ENCODE peak calls at places on chromosome 17, in seven cellular contexts. H is lower leg skin, F is HEK293T, Y is EL, J is cardiac fibroblast, R is omental fat pad, L is gastrocnemius medialis. C is an unnamed sample.

GRCh38 chr17:65942592-65942991 is 249.3 kb downstream of the CEP112 start:
- DNase-seq in H (no peak), F (no peak), Y (no peak), J (no peak), R (no peak), L (no peak), C (no peak)

GRCh38 chr17:37259030-37259735 is 116.6 kb upstream of the C17orf78 start:
- DNase-seq in H (no peak), F (no peak), Y (peak), J (no peak), R (no peak), L (no peak), C (no peak)

GRCh38 chr17:81418710-81419332 is 23.6 kb downstream of the BAHCC1 start:
- DNase-seq in H (no peak), F (no peak), Y (peak), J (peak), R (no peak), L (no peak), C (peak)

GRCh38 chr17:76562734-76563148 is 22.9 kb downstream of the PRCD start:
- DNase-seq in H (no peak), F (no peak), Y (peak), J (peak), R (peak), L (peak), C (no peak)

GRCh38 chr17:82723169-82723807 is 6.8 kb downstream of the FN3KRP start:
- DNase-seq in H (no peak), F (no peak), Y (no peak), J (no peak), R (no peak), L (no peak), C (no peak)

GRCh38 chr17:34305061-34305460 is 14.2 kb upstream of the CCL8 start:
- DNase-seq in H (no peak), F (no peak), Y (no peak), J (no peak), R (no peak), L (no peak), C (no peak)

GRCh38 chr17:3007651-3008121 is 55.7 kb downstream of the OR1D5 start:
- DNase-seq in H (no peak), F (no peak), Y (no peak), J (no peak), R (no peak), L (no peak), C (no peak)

GRCh38 chr17:17375826-17376225 is 72.7 kb downstream of the NT5M start:
- DNase-seq in H (no peak), F (no peak), Y (no peak), J (no peak), R (no peak), L (no peak), C (no peak)

GRCh38 chr17:66200685-66201092 is 8.8 kb upstream of the CEP112 start:
- DNase-seq in H (peak), F (peak), Y (peak), J (peak), R (no peak), L (no peak), C (peak)

GRCh38 chr17:80931421-80932265 is 60.0 kb upstream of the CHMP6 start:
- DNase-seq in H (no peak), F (peak), Y (peak), J (peak), R (no peak), L (no peak), C (no peak)

GRCh38 chr17:42879596-42879985 is 21.0 kb upstream of the G6PC1 start:
- DNase-seq in H (no peak), F (no peak), Y (peak), J (peak), R (no peak), L (no peak), C (no peak)

GRCh38 chr17:13562271-13562800 is 39.4 kb downstream of the HS3ST3A1 start:
- DNase-seq in H (no peak), F (peak), Y (peak), J (no peak), R (peak), L (peak), C (no peak)

GRCh38 chr17:35774499-35774898 is 13.8 kb downstream of the C17orf50 start:
- DNase-seq in H (no peak), F (no peak), Y (no peak), J (peak), R (no peak), L (no peak), C (no peak)

GRCh38 chr17:79001190-79002020 is 8.2 kb downstream of the CANT1 start:
- DNase-seq in H (no peak), F (no peak), Y (no peak), J (no peak), R (peak), L (peak), C (no peak)

GRCh38 chr17:57832711-57833596 is 16.9 kb downstream of the MRPS23 start:
- DNase-seq in H (peak), F (peak), Y (peak), J (peak), R (peak), L (peak), C (peak)

GRCh38 chr17:79814966-79815835 is 18.3 kb upstream of the CBX8 start:
- DNase-seq in H (peak), F (no peak), Y (peak), J (peak), R (no peak), L (no peak), C (no peak)

GRCh38 chr17:50051082-50051576 is 4.8 kb upstream of the ITGA3 start:
- DNase-seq in H (no peak), F (no peak), Y (peak), J (peak), R (no peak), L (no peak), C (no peak)

GRCh38 chr17:18184143-18185007 is 747 bp downstream of the ALKBH5 start:
- DNase-seq in H (peak), F (peak), Y (peak), J (peak), R (peak), L (peak), C (peak)

GRCh38 chr17:68516732-68517131 is 4.5 kb downstream of the PRKAR1A start:
- DNase-seq in H (no peak), F (no peak), Y (no peak), J (no peak), R (no peak), L (no peak), C (no peak)

GRCh38 chr17:63540581-63540980 is 9.7 kb upstream of the DCAF7 start:
- DNase-seq in H (no peak), F (no peak), Y (no peak), J (no peak), R (no peak), L (no peak), C (no peak)

GRCh38 chr17:76727745-76728456 is 1.3 kb downstream of the METTL23 start:
- DNase-seq in H (no peak), F (no peak), Y (no peak), J (peak), R (no peak), L (no peak), C (peak)

GRCh38 chr17:1239210-1239609 is 31.0 kb upstream of the BHLHA9 start:
- DNase-seq in H (no peak), F (no peak), Y (no peak), J (peak), R (no peak), L (no peak), C (no peak)

GRCh38 chr17:57957120-57957850 is 2.1 kb upstream of the CUEDC1 start:
- DNase-seq in H (no peak), F (no peak), Y (no peak), J (no peak), R (no peak), L (no peak), C (no peak)

GRCh38 chr17:72474740-72475477 is 354.1 kb downstream of the SOX9 start:
- DNase-seq in H (no peak), F (no peak), Y (no peak), J (no peak), R (no peak), L (no peak), C (no peak)

GRCh38 chr17:41822216-41823140 is 9.7 kb downstream of the FKBP10 start:
- DNase-seq in H (no peak), F (no peak), Y (no peak), J (no peak), R (no peak), L (no peak), C (no peak)

GRCh38 chr17:31825961-31826691 is 32.9 kb downstream of the COPRS start:
- DNase-seq in H (peak), F (no peak), Y (peak), J (peak), R (no peak), L (peak), C (peak)

GRCh38 chr17:5092139-5093010 is 14.1 kb downstream of the ZFP3 start:
- DNase-seq in H (no peak), F (no peak), Y (no peak), J (no peak), R (no peak), L (no peak), C (no peak)

GRCh38 chr17:73833779-73834613 is 189.8 kb upstream of the SDK2 start:
- DNase-seq in H (no peak), F (no peak), Y (no peak), J (no peak), R (no peak), L (no peak), C (no peak)

C was measured in NAMALWA.